ENCODE peak calls at places on chromosomes 7 and 10, in ten cellular contexts. Y is NCI-H1694 treated with DMSO at 0.1 percent for 48 hours; N is transverse colon; J is ascending aorta; U is endodermal cell; H is stimulated activated CD4-positive, alpha-beta T cell treated with anti-CD3 and anti-CD28 coated beads, Interleukin-15, amount 100 ng/mL, for 1 hour; P is activated naive CD4-positive, alpha-beta T cell treated with anti-CD3 and anti-CD28 coated beads, Interleukin-2, amount 50 U/mL, for 72 hours; X is ecto neural progenitor cell; I is fibroblast of lung; E is AG04450. V is an unnamed sample.

GRCh38 chr10:132678436-132679216 is 107.3 kb downstream of the NKX6-2 start:
- DNase-seq in J (no peak), H (no peak), E (no peak), Y (no peak), P (no peak), N (no peak), U (peak; percentile 21), I (no peak), X (no peak), V (no peak)

GRCh38 chr7:100017875-100018274 is 2.5 kb downstream of the ZKSCAN1 start:
- DNase-seq in P (no peak), E (no peak), N (no peak), Y (no peak), J (no peak), H (no peak), X (no peak), U (no peak), I (no peak), V (no peak)

GRCh38 chr10:83764681-83765080 is 374.6 kb upstream of the GHITM start:
- DNase-seq in H (no peak), U (no peak), J (no peak), I (peak; percentile 14), E (no peak), P (no peak), N (no peak), X (no peak), Y (no peak), V (no peak)

GRCh38 chr10:49280001-49280408 is 19.0 kb upstream of the C10orf71 start:
- DNase-seq in I (no peak), Y (no peak), E (no peak), H (no peak), N (no peak), U (no peak), J (peak; percentile 24), P (no peak), X (no peak), V (no peak)

GRCh38 chr7:158614695-158615094 is 27.1 kb upstream of the PTPRN2 start:
- DNase-seq in J (no peak), X (no peak), I (peak; percentile 65), H (no peak), P (no peak), U (no peak), E (peak; percentile 6), N (no peak), Y (no peak), V (no peak)

GRCh38 chr7:27608776-27609495 is 53.7 kb downstream of the HIBADH start:
- DNase-seq in I (no peak), P (no peak), N (no peak), H (no peak), Y (no peak), E (no peak), X (no peak), J (no peak), U (no peak), V (no peak)

GRCh38 chr7:112233048-112233697 is 26.7 kb downstream of the ZNF277 start:
- DNase-seq in U (no peak), I (peak; percentile 11), N (no peak), J (no peak), Y (no peak), X (no peak), H (no peak), E (no peak), P (no peak), V (no peak)

GRCh38 chr7:68176974-68177373 is 1180.3 kb downstream of the TYW1 start:
- DNase-seq in H (no peak), Y (peak; percentile 89), U (peak; percentile 93), E (no peak), J (no peak), P (peak; percentile 26), N (no peak), I (peak; percentile 4), X (peak; percentile 73), V (peak; percentile 66)

GRCh38 chr10:86211691-86212390 is 154.8 kb downstream of the GRID1 start:
- DNase-seq in X (no peak), J (no peak), Y (no peak), I (no peak), E (no peak), P (no peak), U (peak; percentile 63), N (no peak), H (no peak), V (no peak)

GRCh38 chr10:12194752-12195271 is 879 bp downstream of the NUDT5 start:
- DNase-seq in Y (no peak), H (peak; percentile 20), J (no peak), N (peak; percentile 49), P (peak; percentile 38), U (peak; percentile 71), I (peak; percentile 55), X (peak; percentile 52), E (no peak), V (no peak)

GRCh38 chr7:132138817-132139216 is 437.5 kb downstream of the PLXNA4 start:
- DNase-seq in I (no peak), U (no peak), P (no peak), E (no peak), N (no peak), H (no peak), J (no peak), Y (no peak), X (no peak), V (no peak)

GRCh38 chr7:100655908-100656674 is at the start of gene ACTL6B:
- DNase-seq in J (no peak), N (peak; percentile 21), P (peak; percentile 79), E (no peak), U (peak; percentile 95), H (peak; percentile 45), Y (peak; percentile 68), I (no peak), X (peak; percentile 93), V (peak; percentile 99)

GRCh38 chr10:132335189-132336063 is 3.4 kb downstream of the LRRC27 start:
- DNase-seq in N (peak; percentile 29), U (peak; percentile 62), X (no peak), I (no peak), E (no peak), H (no peak), P (no peak), J (peak; percentile 45), Y (no peak), V (no peak)